ENCODE peak calls at places on chromosome 4, in eight cellular contexts. One of them, this sample, is unnamed.
A peak's percentile ranks its signal among the peaks of the same experiment; 100 is the strongest.

GRCh38 chr4:76250962-76251361 is 559 bp upstream of the FAM47E start:
- DNase-seq in fibroblast of mammary gland: no peak
- DNase-seq in neural crest cell: no peak
- DNase-seq in endothelial cell: no peak
- DNase-seq in GM23338: peak; percentile 37
- DNase-seq in AG04449: no peak
- DNase-seq in AG09309: no peak
- DNase-seq in suprapubic skin: no peak
- DNase-seq in this sample: no peak

GRCh38 chr4:109820563-109820962 is 5.0 kb downstream of the GAR1 start:
- DNase-seq in fibroblast of mammary gland: peak; percentile 9
- DNase-seq in neural crest cell: no peak
- DNase-seq in endothelial cell: no peak
- DNase-seq in GM23338: no peak
- DNase-seq in AG04449: no peak
- DNase-seq in AG09309: peak; percentile 3
- DNase-seq in suprapubic skin: no peak
- DNase-seq in this sample: no peak

GRCh38 chr4:107548211-107548905 is 171.7 kb downstream of the PAPSS1 start:
- DNase-seq in fibroblast of mammary gland: peak; percentile 19
- DNase-seq in neural crest cell: no peak
- DNase-seq in endothelial cell: peak; percentile 11
- DNase-seq in GM23338: peak; percentile 51
- DNase-seq in AG04449: no peak
- DNase-seq in AG09309: no peak
- DNase-seq in suprapubic skin: no peak
- DNase-seq in this sample: no peak

GRCh38 chr4:110046588-110047049 is 133.9 kb downstream of the EGF start:
- DNase-seq in fibroblast of mammary gland: peak; percentile 40
- DNase-seq in neural crest cell: no peak
- DNase-seq in endothelial cell: no peak
- DNase-seq in GM23338: no peak
- DNase-seq in AG04449: no peak
- DNase-seq in AG09309: no peak
- DNase-seq in suprapubic skin: no peak
- DNase-seq in this sample: no peak

GRCh38 chr4:23934915-23935314 is 45.1 kb upstream of the PPARGC1A start:
- DNase-seq in fibroblast of mammary gland: peak; percentile 95
- DNase-seq in neural crest cell: no peak
- DNase-seq in endothelial cell: no peak
- DNase-seq in GM23338: no peak
- DNase-seq in AG04449: peak; percentile 83
- DNase-seq in AG09309: peak; percentile 82
- DNase-seq in suprapubic skin: peak; percentile 89
- DNase-seq in this sample: peak; percentile 50

GRCh38 chr4:16865897-16866283 is 32.6 kb downstream of the LDB2 start:
- DNase-seq in fibroblast of mammary gland: no peak
- DNase-seq in neural crest cell: no peak
- DNase-seq in endothelial cell: no peak
- DNase-seq in GM23338: no peak
- DNase-seq in AG04449: no peak
- DNase-seq in AG09309: no peak
- DNase-seq in suprapubic skin: no peak
- DNase-seq in this sample: no peak

GRCh38 chr4:143397887-143398286 is 61.2 kb downstream of the GAB1 start:
- DNase-seq in fibroblast of mammary gland: no peak
- DNase-seq in neural crest cell: no peak
- DNase-seq in endothelial cell: no peak
- DNase-seq in GM23338: no peak
- DNase-seq in AG04449: no peak
- DNase-seq in AG09309: no peak
- DNase-seq in suprapubic skin: no peak
- DNase-seq in this sample: no peak

GRCh38 chr4:41517747-41518146 is 20.2 kb upstream of the LIMCH1 start:
- DNase-seq in fibroblast of mammary gland: no peak
- DNase-seq in neural crest cell: no peak
- DNase-seq in endothelial cell: no peak
- DNase-seq in GM23338: no peak
- DNase-seq in AG04449: no peak
- DNase-seq in AG09309: no peak
- DNase-seq in suprapubic skin: no peak
- DNase-seq in this sample: no peak

GRCh38 chr4:170386511-170386910 is 296.8 kb upstream of the AADAT start:
- DNase-seq in fibroblast of mammary gland: peak; percentile 42
- DNase-seq in neural crest cell: no peak
- DNase-seq in endothelial cell: no peak
- DNase-seq in GM23338: no peak
- DNase-seq in AG04449: no peak
- DNase-seq in AG09309: no peak
- DNase-seq in suprapubic skin: no peak
- DNase-seq in this sample: no peak

GRCh38 chr4:102594000-102594399 is 92.8 kb downstream of the NFKB1 start:
- DNase-seq in fibroblast of mammary gland: no peak
- DNase-seq in neural crest cell: no peak
- DNase-seq in endothelial cell: no peak
- DNase-seq in GM23338: no peak
- DNase-seq in AG04449: no peak
- DNase-seq in AG09309: no peak
- DNase-seq in suprapubic skin: no peak
- DNase-seq in this sample: no peak

GRCh38 chr4:111464251-111465045 is 680.8 kb upstream of the FAM241A start:
- DNase-seq in fibroblast of mammary gland: no peak
- DNase-seq in neural crest cell: no peak
- DNase-seq in endothelial cell: no peak
- DNase-seq in GM23338: no peak
- DNase-seq in AG04449: no peak
- DNase-seq in AG09309: peak; percentile 23
- DNase-seq in suprapubic skin: no peak
- DNase-seq in this sample: no peak

GRCh38 chr4:105741548-105741947 is 33.0 kb downstream of the GSTCD start:
- DNase-seq in fibroblast of mammary gland: peak; percentile 47
- DNase-seq in neural crest cell: no peak
- DNase-seq in endothelial cell: no peak
- DNase-seq in GM23338: no peak
- DNase-seq in AG04449: no peak
- DNase-seq in AG09309: peak; percentile 25
- DNase-seq in suprapubic skin: no peak
- DNase-seq in this sample: no peak

GRCh38 chr4:150308824-150309472 is 230.7 kb downstream of the DCLK2 start:
- DNase-seq in fibroblast of mammary gland: peak; percentile 65
- DNase-seq in neural crest cell: no peak
- DNase-seq in endothelial cell: no peak
- DNase-seq in GM23338: no peak
- DNase-seq in AG04449: no peak
- DNase-seq in AG09309: no peak
- DNase-seq in suprapubic skin: no peak
- DNase-seq in this sample: no peak

GRCh38 chr4:54228563-54229501 is at the start of gene PDGFRA:
- DNase-seq in fibroblast of mammary gland: peak; percentile 98
- DNase-seq in neural crest cell: no peak
- DNase-seq in endothelial cell: no peak
- DNase-seq in GM23338: peak; percentile 71
- DNase-seq in AG04449: peak; percentile 80
- DNase-seq in AG09309: peak; percentile 91
- DNase-seq in suprapubic skin: peak; percentile 88
- DNase-seq in this sample: no peak

GRCh38 chr4:6011686-6012085 is 6.5 kb downstream of the C4orf50 start:
- DNase-seq in fibroblast of mammary gland: no peak
- DNase-seq in neural crest cell: no peak
- DNase-seq in endothelial cell: no peak
- DNase-seq in GM23338: no peak
- DNase-seq in AG04449: no peak
- DNase-seq in AG09309: no peak
- DNase-seq in suprapubic skin: no peak
- DNase-seq in this sample: peak; percentile 8

GRCh38 chr4:149549911-149550310 is 265.7 kb downstream of the IQCM start:
- DNase-seq in fibroblast of mammary gland: peak; percentile 11
- DNase-seq in neural crest cell: no peak
- DNase-seq in endothelial cell: no peak
- DNase-seq in GM23338: peak; percentile 67
- DNase-seq in AG04449: no peak
- DNase-seq in AG09309: no peak
- DNase-seq in suprapubic skin: no peak
- DNase-seq in this sample: no peak

GRCh38 chr4:113633467-113633866 is 128.1 kb downstream of the CAMK2D start:
- DNase-seq in fibroblast of mammary gland: no peak
- DNase-seq in neural crest cell: no peak
- DNase-seq in endothelial cell: no peak
- DNase-seq in GM23338: no peak
- DNase-seq in AG04449: no peak
- DNase-seq in AG09309: no peak
- DNase-seq in suprapubic skin: no peak
- DNase-seq in this sample: no peak

GRCh38 chr4:47646372-47646771 is 161.3 kb downstream of the ATP10D start:
- DNase-seq in fibroblast of mammary gland: no peak
- DNase-seq in neural crest cell: no peak
- DNase-seq in endothelial cell: no peak
- DNase-seq in GM23338: no peak
- DNase-seq in AG04449: no peak
- DNase-seq in AG09309: no peak
- DNase-seq in suprapubic skin: no peak
- DNase-seq in this sample: no peak

GRCh38 chr4:128006592-128006991 is 41.4 kb downstream of the ABHD18 start:
- DNase-seq in fibroblast of mammary gland: peak; percentile 73
- DNase-seq in neural crest cell: no peak
- DNase-seq in endothelial cell: no peak
- DNase-seq in GM23338: no peak
- DNase-seq in AG04449: no peak
- DNase-seq in AG09309: no peak
- DNase-seq in suprapubic skin: no peak
- DNase-seq in this sample: no peak

GRCh38 chr4:83708500-83709175 is 172.7 kb downstream of the GPAT3 start:
- DNase-seq in fibroblast of mammary gland: no peak
- DNase-seq in neural crest cell: no peak
- DNase-seq in endothelial cell: no peak
- DNase-seq in GM23338: peak; percentile 78
- DNase-seq in AG04449: no peak
- DNase-seq in AG09309: no peak
- DNase-seq in suprapubic skin: no peak
- DNase-seq in this sample: no peak

GRCh38 chr4:89755210-89755609 is 81.8 kb downstream of the SNCA start:
- DNase-seq in fibroblast of mammary gland: peak; percentile 15
- DNase-seq in neural crest cell: no peak
- DNase-seq in endothelial cell: no peak
- DNase-seq in GM23338: peak; percentile 42
- DNase-seq in AG04449: no peak
- DNase-seq in AG09309: no peak
- DNase-seq in suprapubic skin: no peak
- DNase-seq in this sample: no peak

DNA sequence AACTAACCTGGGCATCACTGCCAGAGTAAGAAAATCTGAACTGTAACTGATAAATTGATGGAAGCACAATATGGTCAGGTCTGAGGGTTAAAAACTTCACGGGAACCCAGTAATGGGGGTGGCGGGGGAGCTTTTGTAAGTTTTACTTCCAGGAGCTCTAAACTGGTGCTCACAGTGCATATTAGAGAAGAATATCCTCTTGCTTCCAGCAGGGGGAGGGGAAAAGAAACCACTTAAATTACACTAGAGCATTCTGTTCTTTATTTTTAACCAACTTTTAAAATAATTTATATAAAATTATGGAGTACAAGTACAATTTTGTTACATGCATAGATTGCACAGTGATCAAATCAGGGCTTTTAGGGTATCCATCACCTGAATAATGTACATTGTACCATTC is 33.7 kb downstream of the WDR17 start:
- DNase-seq in fibroblast of mammary gland: no peak
- DNase-seq in neural crest cell: no peak
- DNase-seq in endothelial cell: no peak
- DNase-seq in GM23338: peak; percentile 35
- DNase-seq in AG04449: no peak
- DNase-seq in AG09309: no peak
- DNase-seq in suprapubic skin: no peak
- DNase-seq in this sample: no peak
- TF ChIP-seq CTCF in fibroblast of mammary gland: peak; percentile 23
- TF ChIP-seq CTCF in neural crest cell: peak; percentile 47
- TF ChIP-seq CTCF in endothelial cell: peak; percentile 40
- TF ChIP-seq CTCF in GM23338: peak; percentile 15
- TF ChIP-seq CTCF in AG04449: no peak
- TF ChIP-seq CTCF in AG09309: peak; percentile 21
- TF ChIP-seq CTCF in suprapubic skin: no peak
- TF ChIP-seq CTCF in this sample: no peak

GRCh38 chr4:187433141-187433540 is 562.4 kb upstream of the ZFP42 start:
- DNase-seq in fibroblast of mammary gland: no peak
- DNase-seq in neural crest cell: no peak
- DNase-seq in endothelial cell: no peak
- DNase-seq in GM23338: no peak
- DNase-seq in AG04449: no peak
- DNase-seq in AG09309: no peak
- DNase-seq in suprapubic skin: no peak
- DNase-seq in this sample: no peak

GRCh38 chr4:187432310-187432709 is 563.3 kb upstream of the ZFP42 start:
- DNase-seq in fibroblast of mammary gland: no peak
- DNase-seq in neural crest cell: no peak
- DNase-seq in endothelial cell: no peak
- DNase-seq in GM23338: no peak
- DNase-seq in AG04449: no peak
- DNase-seq in AG09309: no peak
- DNase-seq in suprapubic skin: no peak
- DNase-seq in this sample: no peak

GRCh38 chr4:187436251-187436650 is 559.3 kb upstream of the ZFP42 start:
- DNase-seq in fibroblast of mammary gland: no peak
- DNase-seq in neural crest cell: no peak
- DNase-seq in endothelial cell: no peak
- DNase-seq in GM23338: no peak
- DNase-seq in AG04449: no peak
- DNase-seq in AG09309: no peak
- DNase-seq in suprapubic skin: no peak
- DNase-seq in this sample: no peak
- TF ChIP-seq CTCF in fibroblast of mammary gland: no peak
- TF ChIP-seq CTCF in neural crest cell: no peak
- TF ChIP-seq CTCF in endothelial cell: no peak
- TF ChIP-seq CTCF in GM23338: no peak
- TF ChIP-seq CTCF in AG04449: no peak
- TF ChIP-seq CTCF in AG09309: no peak
- TF ChIP-seq CTCF in suprapubic skin: no peak
- TF ChIP-seq CTCF in this sample: no peak

DNA sequence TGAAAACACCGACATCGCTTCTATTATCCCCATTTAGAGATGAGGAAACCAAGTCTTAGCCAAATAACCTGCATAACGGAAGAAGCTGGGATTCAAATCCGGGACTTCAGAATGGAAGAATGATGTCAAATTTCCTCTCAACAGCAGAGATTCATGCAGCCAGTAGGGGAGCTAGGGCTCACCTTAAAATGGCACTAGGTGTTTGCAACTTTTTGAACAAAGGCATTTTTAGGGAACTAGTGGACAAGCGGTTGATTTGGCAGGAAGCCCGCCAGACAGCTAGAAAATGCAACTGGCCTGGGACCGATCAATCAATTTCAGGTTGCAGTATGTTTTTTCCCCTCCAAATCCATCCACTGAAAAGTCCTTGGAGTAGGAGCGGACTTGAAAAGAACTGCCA is 224.2 kb downstream of the PTTG2 start:
- DNase-seq in fibroblast of mammary gland: no peak
- DNase-seq in neural crest cell: no peak
- DNase-seq in endothelial cell: no peak
- DNase-seq in GM23338: peak; percentile 24
- DNase-seq in AG04449: no peak
- DNase-seq in AG09309: no peak
- DNase-seq in suprapubic skin: no peak
- DNase-seq in this sample: peak; percentile 3
- TF ChIP-seq CTCF in fibroblast of mammary gland: peak; percentile 39
- TF ChIP-seq CTCF in neural crest cell: peak; percentile 39
- TF ChIP-seq CTCF in endothelial cell: no peak
- TF ChIP-seq CTCF in GM23338: peak; percentile 51
- TF ChIP-seq CTCF in AG04449: no peak
- TF ChIP-seq CTCF in AG09309: peak; percentile 35
- TF ChIP-seq CTCF in suprapubic skin: no peak
- TF ChIP-seq CTCF in this sample: no peak

GRCh38 chr4:8393593-8394038 is 46.9 kb downstream of the ACOX3 start:
- DNase-seq in fibroblast of mammary gland: peak; percentile 99
- DNase-seq in neural crest cell: peak; percentile 26
- DNase-seq in endothelial cell: no peak
- DNase-seq in GM23338: no peak
- DNase-seq in AG04449: peak; percentile 77
- DNase-seq in AG09309: peak; percentile 98
- DNase-seq in suprapubic skin: no peak
- DNase-seq in this sample: no peak
- TF ChIP-seq CTCF in fibroblast of mammary gland: peak; percentile 36
- TF ChIP-seq CTCF in neural crest cell: no peak
- TF ChIP-seq CTCF in endothelial cell: no peak
- TF ChIP-seq CTCF in GM23338: no peak
- TF ChIP-seq CTCF in AG04449: peak; percentile 29
- TF ChIP-seq CTCF in AG09309: peak; percentile 39
- TF ChIP-seq CTCF in suprapubic skin: no peak
- TF ChIP-seq CTCF in this sample: no peak